ENCODE peak calls at places on chromosomes 3 and 15, in five cellular contexts. T is CD4-positive, alpha-beta memory T cell; N is ovary; Z is NT2/D1; D is CD8-positive, alpha-beta T cell. Q is an unnamed sample.
A peak's percentile ranks its signal among the peaks of the same experiment; 100 is the strongest.

GRCh38 chr3:172595648-172596393 is 72.6 kb upstream of the TNFSF10 start:
- DNase-seq in Z (no peak), D (peak; percentile 41), N (no peak), T (peak; percentile 67), Q (peak; percentile 13)

GRCh38 chr3:105579439-105579838 is 212.7 kb downstream of the ALCAM start:
- DNase-seq in D (no peak), Z (no peak), N (no peak), T (no peak), Q (no peak)

GRCh38 chr15:80173022-80173759 is 20.4 kb downstream of the FAH start:
- DNase-seq in D (peak; percentile 72), Z (peak; percentile 70), N (peak; percentile 67), T (peak; percentile 55), Q (peak; percentile 59)

GRCh38 chr3:101939391-101939790 is 90.1 kb downstream of the NFKBIZ start:
- DNase-seq in Z (no peak), N (no peak), T (no peak), D (no peak), Q (no peak)

GRCh38 chr3:46482632-46483311 is 15.0 kb upstream of the RTP3 start:
- DNase-seq in N (no peak), Z (no peak), T (no peak), D (no peak), Q (peak; percentile 76)

GRCh38 chr3:69500604-69501003 is 114.7 kb upstream of the FRMD4B start:
- DNase-seq in N (no peak), Z (no peak), D (no peak), T (no peak), Q (no peak)

GRCh38 chr15:99668533-99669182 is 64.6 kb downstream of the LYSMD4 start:
- DNase-seq in T (no peak), Z (no peak), D (no peak), N (no peak), Q (no peak)

GRCh38 chr3:136343873-136344281 is 93.7 kb downstream of the PCCB start:
- DNase-seq in D (no peak), Z (no peak), N (peak; percentile 45), T (no peak), Q (peak; percentile 81)

GRCh38 chr3:192039593-192039992 is 578.6 kb downstream of the PYDC2 start:
- DNase-seq in N (no peak), Z (no peak), D (no peak), T (no peak), Q (no peak)

GRCh38 chr3:25831578-25831977 is 41.7 kb downstream of the OXSM start:
- DNase-seq in N (no peak), D (no peak), Z (no peak), T (no peak), Q (no peak)

GRCh38 chr3:96172917-96173316 is 641.5 kb upstream of the EPHA6 start:
- DNase-seq in Z (no peak), T (no peak), N (no peak), D (no peak), Q (no peak)

GRCh38 chr3:71486831-71487230 is 96.7 kb downstream of the FOXP1 start:
- DNase-seq in T (peak; percentile 33), Z (no peak), N (no peak), D (peak; percentile 40), Q (no peak)

GRCh38 chr3:184738982-184739381 is 27.1 kb upstream of the MAGEF1 start:
- DNase-seq in D (no peak), N (no peak), Z (no peak), T (no peak), Q (no peak)

GRCh38 chr3:179098388-179099077 is 26.9 kb upstream of the ZMAT3 start:
- DNase-seq in Z (no peak), T (no peak), D (no peak), N (no peak), Q (no peak)

GRCh38 chr3:172673210-172673679 is 37.6 kb downstream of the NCEH1 start:
- DNase-seq in T (peak; percentile 45), D (peak; percentile 42), Z (peak; percentile 57), N (no peak), Q (peak; percentile 83)

GRCh38 chr3:151839313-151839631 is 25.4 kb downstream of the AADAC start:
- DNase-seq in Z (no peak), D (no peak), N (no peak), T (no peak), Q (no peak)

GRCh38 chr3:43996379-43997301 is 245.0 kb upstream of the TOPAZ1 start:
- DNase-seq in Z (peak; percentile 18), N (no peak), D (no peak), T (no peak), Q (peak; percentile 18)

GRCh38 chr3:14216257-14217048 is 37.8 kb downstream of the LSM3 start:
- DNase-seq in Z (peak; percentile 42), D (peak; percentile 35), T (peak; percentile 17), N (no peak), Q (peak; percentile 19)

GRCh38 chr3:146507331-146508120 is 36.9 kb downstream of the PLSCR1 start:
- DNase-seq in D (no peak), Z (no peak), T (no peak), N (no peak), Q (no peak)

GRCh38 chr15:61337541-61337940 is 108.4 kb upstream of the RORA start:
- DNase-seq in D (no peak), N (no peak), T (no peak), Z (no peak), Q (no peak)
- H3K27me3 ChIP-seq in D (no peaks in the 10 kb centered on the region), N (no peaks in the 10 kb centered on the region), T (peaks cover 4% of the 10 kb centered on the region), Z (no peaks in the 10 kb centered on the region), Q (peaks cover 3% of the 10 kb centered on the region)

GRCh38 chr3:149639093-149639486 is 18.7 kb downstream of the WWTR1 start:
- DNase-seq in Z (no peak), T (no peak), N (no peak), D (no peak), Q (no peak)
- H3K4me3 ChIP-seq in Z (no peak overlapping the region), T (no peak overlapping the region), N (no peak overlapping the region), D (no peak overlapping the region), Q (peak overlapping the region; percentile 36)

GRCh38 chr3:48404440-48405342 is 25.2 kb downstream of the PLXNB1 start:
- DNase-seq in T (no peak), Z (no peak), N (no peak), D (no peak), Q (no peak)
- H3K36me3 ChIP-seq in T (no peaks in the 10 kb centered on the region), Z (peaks cover 86% of the 10 kb centered on the region), N (no peaks in the 10 kb centered on the region), D (no peaks in the 10 kb centered on the region), Q (no peaks in the 10 kb centered on the region)

GRCh38 chr15:51692154-51692553 is 10.9 kb downstream of the SCG3 start:
- DNase-seq in T (no peak), N (no peak), Z (no peak), D (no peak), Q (no peak)
- H3K27me3 ChIP-seq in T (no peaks in the 10 kb centered on the region), N (no peaks in the 10 kb centered on the region), Z (no peaks in the 10 kb centered on the region), D (no peaks in the 10 kb centered on the region), Q (peaks cover 33% of the 10 kb centered on the region)

GRCh38 chr15:76341366-76342045 is 4.9 kb downstream of the ISL2 start:
- DNase-seq in D (no peak), T (no peak), N (no peak), Z (no peak), Q (no peak)
- H3K4me3 ChIP-seq in D (no peak overlapping the region), T (no peak overlapping the region), N (no peak overlapping the region), Z (peak overlapping the region; percentile 42), Q (no peak overlapping the region)

DNA sequence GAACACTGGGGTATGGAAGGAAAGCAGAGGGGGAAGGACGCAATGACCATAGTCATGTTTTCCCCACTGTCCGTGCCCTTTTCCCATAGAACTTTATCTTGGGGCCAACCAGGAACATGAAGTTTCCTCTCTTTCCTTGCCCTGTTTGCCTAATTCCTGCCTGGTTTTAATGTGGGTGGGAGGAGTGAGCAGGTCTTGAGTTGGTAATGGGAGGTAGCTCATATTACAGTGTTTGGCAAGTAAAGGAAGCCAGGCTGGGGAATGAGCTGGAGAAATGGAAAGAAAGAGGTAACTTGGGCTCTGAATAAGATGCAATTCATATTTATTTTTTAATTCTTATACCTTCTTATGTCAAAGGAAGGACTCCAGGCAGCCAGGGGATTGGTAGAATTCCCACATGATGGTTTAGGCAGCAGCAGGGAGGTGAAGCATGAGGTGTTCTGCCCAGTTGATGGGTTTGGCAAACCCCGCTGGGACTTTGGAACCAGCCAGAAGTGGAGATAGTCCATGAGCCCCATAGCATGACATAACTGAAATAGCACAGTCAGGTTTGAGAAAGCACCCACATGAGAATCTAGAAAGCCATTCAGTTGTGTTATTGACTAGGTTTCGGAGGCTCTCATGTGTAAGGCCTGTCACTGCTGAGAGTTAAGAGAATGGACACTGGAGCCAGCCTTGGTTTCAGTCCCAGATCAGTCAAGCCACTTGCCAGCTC is 60.0 kb downstream of the CCK start:
- DNase-seq in D (no peak), Z (no peak), N (no peak), T (no peak), Q (no peak)
- H3K36me3 ChIP-seq in D (no peaks in the 10 kb centered on the region), Z (peaks cover 56% of the 10 kb centered on the region), N (no peaks in the 10 kb centered on the region), T (peaks cover 10% of the 10 kb centered on the region), Q (no peaks in the 10 kb centered on the region)

DNA sequence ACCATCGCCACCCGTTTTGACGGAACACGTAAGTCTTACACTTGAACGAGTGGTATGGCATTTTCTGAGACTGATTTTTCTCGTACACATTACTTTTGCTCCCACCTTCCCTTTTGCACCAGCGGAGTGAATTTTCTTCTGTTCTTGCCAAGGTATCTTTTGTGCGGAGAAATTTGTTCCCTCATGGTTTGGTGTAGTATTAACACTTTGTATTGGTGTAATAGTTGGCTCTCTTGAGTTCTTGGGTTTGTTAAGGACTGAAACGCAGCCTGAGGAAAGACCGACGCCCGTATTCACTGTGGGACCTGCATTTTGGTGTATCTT is 420 bp downstream of the KCNH8 start:
- DNase-seq in T (no peak), D (no peak), Z (no peak), N (no peak), Q (no peak)
- H3K27me3 ChIP-seq in T (peaks cover 7% of the 10 kb centered on the region), D (no peaks in the 10 kb centered on the region), Z (peaks cover 16% of the 10 kb centered on the region), N (no peaks in the 10 kb centered on the region), Q (no peaks in the 10 kb centered on the region)

GRCh38 chr15:31433574-31433973 is 106.9 kb downstream of the KLF13 start:
- DNase-seq in N (no peak), T (no peak), D (no peak), Z (no peak), Q (no peak)

GRCh38 chr15:31435256-31435781 is 108.7 kb downstream of the KLF13 start:
- DNase-seq in T (peak; percentile 86), Z (peak; percentile 56), D (peak; percentile 85), N (peak; percentile 73), Q (peak; percentile 81)

GRCh38 chr15:31435891-31436628 is 109.4 kb downstream of the KLF13 start:
- DNase-seq in Z (no peak), D (peak; percentile 45), N (no peak), T (no peak), Q (peak; percentile 51)

GRCh38 chr15:31433101-31433500 is 106.5 kb downstream of the KLF13 start:
- DNase-seq in T (no peak), N (no peak), Z (no peak), D (no peak), Q (no peak)

DNA sequence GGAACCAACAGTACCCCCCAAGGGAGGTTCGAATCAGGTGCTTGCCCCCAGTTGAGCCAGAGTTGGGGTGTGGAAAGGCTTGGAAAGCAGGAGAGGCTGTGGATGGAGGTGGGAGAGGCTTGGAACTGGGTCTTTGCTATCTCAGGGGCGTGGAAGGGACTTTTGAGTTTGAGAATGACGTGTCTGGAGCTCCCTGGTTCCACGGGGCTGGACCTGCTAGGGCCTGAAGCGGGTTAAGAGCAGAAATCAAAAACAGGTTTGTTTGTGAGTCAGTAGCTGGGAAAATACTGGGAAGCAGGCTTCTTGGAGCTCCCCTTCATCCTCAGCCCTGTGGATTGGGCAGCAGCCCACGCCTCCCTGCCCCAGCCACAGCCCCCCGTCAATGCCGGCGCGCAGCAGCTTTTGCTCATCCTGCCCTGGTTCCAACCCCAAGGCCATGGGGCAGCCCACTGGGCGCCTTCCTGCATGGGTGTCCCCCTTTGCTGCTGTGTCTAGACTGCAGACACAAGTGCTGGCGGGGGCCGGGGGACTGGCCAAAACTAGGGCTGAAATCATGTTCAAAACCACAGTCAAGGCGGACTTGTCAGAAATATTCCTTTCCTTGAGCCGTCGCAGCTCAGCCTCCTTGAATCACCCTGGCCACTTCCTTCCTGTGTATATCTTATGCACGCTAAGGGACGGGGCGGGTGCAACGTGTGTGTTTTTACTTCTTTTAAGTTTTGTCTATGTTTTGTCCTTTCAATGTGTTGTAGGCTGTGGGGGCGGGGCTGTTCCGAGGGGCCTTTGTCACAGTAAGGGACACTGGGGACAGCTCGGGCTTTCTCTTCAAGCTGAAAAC is 108.0 kb downstream of the KLF13 start:
- DNase-seq in D (peak; percentile 87), N (peak; percentile 33), Z (no peak), T (peak; percentile 80), Q (peak; percentile 79)
- H3K4me3 ChIP-seq in D (peak overlapping the region; percentile 43), N (no peak overlapping the region), Z (no peak overlapping the region), T (peak overlapping the region; percentile 74), Q (peak overlapping the region; percentile 5)

Q was measured in MG63.